ENCODE peak calls at places on chromosome 1, in eight cellular contexts. T, L, Q, O, K, F, J and U are unnamed samples.
A peak's percentile ranks its signal among the peaks of the same experiment; 100 is the strongest.

GRCh38 chr1:233655433-233655844 is 41.5 kb downstream of the KCNK1 start:
- DNase-seq in Q (no peak), J (no peak), T (no peak), L (no peak), O (no peak), K (no peak), F (no peak), U (no peak)

GRCh38 chr1:41046347-41046775 is 24.8 kb upstream of the SLFNL1 start:
- DNase-seq in L (no peak), T (no peak), F (no peak), Q (no peak), O (no peak), K (peak; percentile 69), J (no peak), U (no peak)

GRCh38 chr1:169106921-169107672 is 607 bp downstream of the ATP1B1 start:
- DNase-seq in O (no peak), F (peak; percentile 49), T (no peak), L (no peak), K (peak; percentile 75), J (no peak), Q (peak; percentile 24), U (no peak)

GRCh38 chr1:209368864-209369598 is 214.5 kb upstream of the CAMK1G start:
- DNase-seq in J (peak; percentile 74), K (no peak), T (no peak), Q (no peak), L (no peak), O (no peak), F (peak; percentile 90), U (no peak)

GRCh38 chr1:90730247-90731022 is 13.3 kb upstream of the BARHL2 start:
- DNase-seq in O (no peak), K (no peak), L (no peak), J (no peak), Q (no peak), F (no peak), T (no peak), U (no peak)

GRCh38 chr1:62778208-62778607 is 5.7 kb upstream of the ATG4C start:
- DNase-seq in T (no peak), O (no peak), Q (no peak), F (peak; percentile 37), K (no peak), J (no peak), L (peak; percentile 17), U (no peak)

GRCh38 chr1:3651939-3652537 is at the start of gene TP73:
- DNase-seq in J (no peak), Q (no peak), F (peak; percentile 27), T (no peak), L (no peak), K (peak; percentile 62), O (no peak), U (no peak)

GRCh38 chr1:162779043-162779442 is 11.5 kb upstream of the HSD17B7 start:
- DNase-seq in O (peak; percentile 45), L (no peak), T (no peak), K (no peak), Q (no peak), F (no peak), J (no peak), U (no peak)

GRCh38 chr1:111982428-111982827 is 7.0 kb downstream of the KCND3 start:
- DNase-seq in K (no peak), O (no peak), T (no peak), J (no peak), Q (no peak), F (no peak), L (no peak), U (no peak)

GRCh38 chr1:59427784-59428183 is 130.9 kb downstream of the FGGY start:
- DNase-seq in T (no peak), Q (no peak), K (no peak), F (no peak), J (no peak), L (no peak), O (no peak), U (no peak)

GRCh38 chr1:203229471-203230178 is at the start of gene CHIT1:
- DNase-seq in L (no peak), O (no peak), T (no peak), Q (no peak), J (no peak), K (no peak), F (no peak), U (no peak)

GRCh38 chr1:228016181-228016510 is 9.3 kb downstream of the WNT3A start:
- DNase-seq in F (no peak), K (peak; percentile 16), O (no peak), T (no peak), L (no peak), Q (no peak), J (no peak), U (no peak)

GRCh38 chr1:232509570-232509969 is 120.4 kb downstream of the SIPA1L2 start:
- DNase-seq in K (no peak), T (no peak), F (no peak), J (no peak), O (no peak), L (peak; percentile 80), Q (no peak), U (no peak)

GRCh38 chr1:30313584-30313983 is 409.8 kb downstream of the MATN1 start:
- DNase-seq in O (no peak), T (no peak), Q (no peak), F (no peak), L (no peak), J (no peak), K (no peak), U (no peak)

GRCh38 chr1:173411835-173412742 is 65.0 kb upstream of the PRDX6 start:
- DNase-seq in J (no peak), F (no peak), L (no peak), K (no peak), O (no peak), T (no peak), Q (no peak), U (no peak)

GRCh38 chr1:206005234-206005633 is 2.0 kb upstream of the RAB7B start:
- DNase-seq in O (no peak), K (no peak), J (no peak), T (no peak), L (no peak), F (no peak), Q (no peak), U (no peak)

GRCh38 chr1:154479764-154480421 is 22.1 kb upstream of the TDRD10 start:
- DNase-seq in J (peak; percentile 69), K (no peak), O (peak; percentile 75), Q (peak; percentile 86), F (peak; percentile 74), T (peak; percentile 37), L (peak; percentile 83), U (no peak)

DNA sequence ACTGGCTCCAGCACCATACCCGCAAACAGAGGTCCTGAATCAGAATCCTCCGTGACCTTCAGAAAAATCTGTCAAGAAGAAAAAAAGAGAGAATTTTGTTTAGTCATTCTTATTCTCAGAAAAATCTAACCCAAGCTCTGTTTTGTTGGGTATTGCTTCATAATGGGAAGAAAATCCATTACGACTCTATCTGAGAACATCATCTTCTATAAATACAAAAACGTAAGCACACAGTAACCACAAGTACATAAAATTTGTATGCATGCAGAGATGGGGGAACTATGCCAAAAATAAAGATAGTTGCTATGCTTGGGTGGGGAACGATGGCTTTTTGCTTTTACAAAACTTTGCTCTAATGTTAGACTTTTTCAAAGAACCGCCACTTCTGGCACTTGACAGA is 84.2 kb downstream of the ABCA4 start:
- DNase-seq in T (no peak), Q (no peak), F (no peak), O (no peak), K (no peak), J (no peak), L (no peak), U (no peak)
- H3K27ac ChIP-seq in T (no peak overlapping the region), Q (no peak overlapping the region), F (no peak overlapping the region), O (no peak overlapping the region), K (no peak overlapping the region), J (no peak overlapping the region), L (no peak overlapping the region), U (no peak overlapping the region)

GRCh38 chr1:27668808-27669723 is 2.9 kb downstream of the IFI6 start:
- DNase-seq in O (peak; percentile 63), F (peak; percentile 46), L (peak; percentile 63), T (peak; percentile 89), K (peak; percentile 92), Q (no peak), J (peak; percentile 78), U (no peak)

GRCh38 chr1:27665016-27665651 is 6.9 kb downstream of the IFI6 start:
- DNase-seq in Q (no peak), O (no peak), T (no peak), J (no peak), K (peak; percentile 20), L (no peak), F (no peak), U (no peak)

GRCh38 chr1:27668121-27668807 is 3.7 kb downstream of the IFI6 start:
- DNase-seq in F (no peak), O (no peak), Q (no peak), T (no peak), J (no peak), L (no peak), K (no peak), U (no peak)

GRCh38 chr1:27666294-27666693 is 5.7 kb downstream of the IFI6 start:
- DNase-seq in K (no peak), O (no peak), T (no peak), F (no peak), J (no peak), Q (no peak), L (no peak), U (no peak)

GRCh38 chr1:27666791-27667254 is 5.2 kb downstream of the IFI6 start:
- DNase-seq in L (no peak), O (no peak), T (no peak), J (no peak), F (no peak), Q (no peak), K (no peak), U (no peak)
- H3K27ac ChIP-seq in L (no peak overlapping the region), O (no peak overlapping the region), T (no peak overlapping the region), J (no peak overlapping the region), F (no peak overlapping the region), Q (no peak overlapping the region), K (no peak overlapping the region), U (no peak overlapping the region)

GRCh38 chr1:37161171-37161570 is 126.9 kb upstream of the GRIK3 start:
- DNase-seq in O (no peak), J (no peak), Q (no peak), L (no peak), K (no peak), F (no peak), T (no peak), U (no peak)
- H3K27ac ChIP-seq in O (no peak overlapping the region), J (no peak overlapping the region), Q (no peak overlapping the region), L (no peak overlapping the region), K (no peak overlapping the region), F (no peak overlapping the region), T (no peak overlapping the region), U (no peak overlapping the region)

DNA sequence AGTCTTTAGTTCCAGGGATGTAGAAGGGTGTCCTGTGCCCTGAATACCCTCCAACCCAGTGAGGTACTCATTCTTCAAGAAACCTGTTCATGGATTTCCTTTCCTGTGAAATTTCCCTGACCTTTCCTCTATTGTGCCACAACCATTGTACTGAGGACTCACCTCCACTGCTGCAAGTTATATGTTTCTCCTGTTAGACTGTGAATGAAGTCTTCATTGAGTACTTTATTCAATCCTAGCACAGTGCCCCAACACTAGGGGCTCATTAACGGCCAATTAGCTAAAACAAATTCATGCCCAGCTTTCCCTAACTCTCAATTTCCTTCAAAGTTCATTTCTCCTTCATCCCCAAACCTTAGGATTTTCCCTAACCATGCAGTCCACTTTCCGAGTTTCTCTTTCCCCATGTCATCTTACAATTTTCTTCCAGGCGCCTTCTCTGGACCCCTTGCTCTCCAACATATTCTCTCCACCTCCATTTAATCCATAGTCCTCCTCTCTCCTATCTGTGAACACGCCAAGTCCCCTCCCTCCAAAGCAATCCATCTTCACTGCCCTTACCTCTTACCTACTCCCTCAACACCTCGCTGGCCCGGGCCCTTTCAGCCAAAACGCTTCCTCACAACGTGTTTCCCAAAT is 1.3 kb downstream of the TRIM33 start:
- DNase-seq in O (no peak), K (no peak), Q (no peak), J (no peak), T (no peak), L (no peak), F (peak; percentile 19), U (no peak)
- H3K27ac ChIP-seq in O (peak overlapping the region; percentile 93), K (peak overlapping the region; percentile 98), Q (peak overlapping the region; percentile 79), J (peak overlapping the region; percentile 90), T (no peak overlapping the region), L (peak overlapping the region; percentile 93), F (peak overlapping the region; percentile 82), U (peak overlapping the region; percentile 98)